ENCODE peak calls at places on chromosomes 11 and 22, in nine cellular contexts. H, V, S, E, C, P, Y, I and Z are unnamed samples.

GRCh38 chr22:40196628-40197027 is 18.9 kb downstream of the TNRC6B start:
- DNase-seq in H (peak; percentile 89), V (no peak), S (peak; percentile 84), E (no peak), C (no peak), P (no peak), Y (peak; percentile 49), I (no peak), Z (no peak)

GRCh38 chr22:46994983-46995382 is 232.5 kb downstream of the TBC1D22A start:
- DNase-seq in H (no peak), V (no peak), S (no peak), E (no peak), C (no peak), P (no peak), Y (no peak), I (no peak), Z (no peak)

GRCh38 chr11:86269645-86270044 is 25.1 kb downstream of the EED start:
- DNase-seq in H (no peak), V (no peak), S (no peak), E (no peak), C (no peak), P (no peak), Y (no peak), I (no peak), Z (no peak)

GRCh38 chr11:115279831-115280761 is 224.1 kb downstream of the CADM1 start:
- DNase-seq in H (peak; percentile 14), V (no peak), S (no peak), E (no peak), C (no peak), P (no peak), Y (no peak), I (no peak), Z (no peak)

GRCh38 chr11:83257638-83258229 is 28.4 kb downstream of the CCDC90B start:
- DNase-seq in H (peak; percentile 80), V (no peak), S (peak; percentile 79), E (no peak), C (no peak), P (no peak), Y (peak; percentile 80), I (no peak), Z (no peak)

GRCh38 chr22:47012589-47013365 is 250.3 kb downstream of the TBC1D22A start:
- DNase-seq in H (peak; percentile 16), V (no peak), S (peak; percentile 73), E (no peak), C (no peak), P (no peak), Y (no peak), I (no peak), Z (no peak)

GRCh38 chr22:36405671-36406070 is 17.9 kb upstream of the MYH9 start:
- DNase-seq in H (peak; percentile 59), V (no peak), S (peak; percentile 37), E (no peak), C (no peak), P (peak; percentile 23), Y (peak; percentile 45), I (peak; percentile 58), Z (no peak)

GRCh38 chr11:80155412-80156017 is 714.7 kb upstream of the TENM4 start:
- DNase-seq in H (peak; percentile 21), V (no peak), S (peak; percentile 54), E (no peak), C (no peak), P (no peak), Y (peak; percentile 4), I (no peak), Z (no peak)

GRCh38 chr22:39028281-39028680 is 7.4 kb downstream of the APOBEC3D start:
- DNase-seq in H (no peak), V (no peak), S (no peak), E (no peak), C (no peak), P (no peak), Y (no peak), I (no peak), Z (no peak)

GRCh38 chr11:36306888-36307287 is 10.8 kb downstream of the PRR5L start:
- DNase-seq in H (peak; percentile 74), V (no peak), S (peak; percentile 57), E (no peak), C (no peak), P (no peak), Y (peak; percentile 29), I (no peak), Z (no peak)

GRCh38 chr11:113249491-113249763 is 65.0 kb upstream of the TTC12 start:
- DNase-seq in H (peak; percentile 22), V (no peak), S (peak; percentile 12), E (no peak), C (no peak), P (no peak), Y (no peak), I (no peak), Z (no peak)

GRCh38 chr11:12701815-12702214 is 27.6 kb downstream of the TEAD1 start:
- DNase-seq in H (no peak), V (no peak), S (no peak), E (no peak), C (no peak), P (no peak), Y (no peak), I (no peak), Z (no peak)

GRCh38 chr11:932435-932834 is 6.8 kb downstream of the AP2A2 start:
- DNase-seq in H (peak; percentile 15), V (no peak), S (no peak), E (no peak), C (no peak), P (no peak), Y (peak; percentile 38), I (no peak), Z (no peak)

GRCh38 chr11:69320756-69321741 is 27.1 kb downstream of the MYEOV start:
- DNase-seq in H (no peak), V (no peak), S (peak; percentile 80), E (no peak), C (no peak), P (no peak), Y (no peak), I (no peak), Z (no peak)

GRCh38 chr11:110071197-110071596 is 22.0 kb upstream of the ZC3H12C start:
- DNase-seq in H (no peak), V (no peak), S (no peak), E (no peak), C (no peak), P (no peak), Y (no peak), I (no peak), Z (no peak)

GRCh38 chr11:92975285-92975684 is 5.8 kb downstream of the MTNR1B start:
- DNase-seq in H (no peak), V (no peak), S (no peak), E (no peak), C (no peak), P (no peak), Y (no peak), I (no peak), Z (no peak)

DNA sequence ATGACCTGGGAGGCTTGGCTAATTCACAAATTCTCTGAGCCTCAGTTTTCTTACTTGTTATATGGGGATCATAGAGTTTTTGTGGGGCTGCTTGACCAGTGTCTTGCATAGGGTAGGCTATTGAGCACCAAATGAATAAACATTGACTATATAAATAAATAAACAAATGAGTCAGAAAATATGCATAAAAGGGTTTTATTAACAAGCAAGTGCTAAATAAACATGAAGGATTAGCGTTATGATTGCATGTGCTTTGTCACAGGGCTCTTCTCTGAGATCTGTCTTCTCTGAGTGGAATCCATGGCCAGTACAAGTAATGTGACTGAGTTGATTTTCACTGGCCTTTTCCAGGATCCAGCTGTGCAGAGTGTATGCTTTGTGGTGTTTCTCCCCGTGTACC is at the start of gene OR4B1:
- DNase-seq in H (no peak), V (no peak), S (no peak), E (no peak), C (no peak), P (no peak), Y (no peak), I (no peak), Z (no peak)
- H3K4me1 ChIP-seq in H (no peaks in the 10 kb centered on the region), V (no peaks in the 10 kb centered on the region), S (no peaks in the 10 kb centered on the region), E (no peaks in the 10 kb centered on the region), C (no peaks in the 10 kb centered on the region), P (no peaks in the 10 kb centered on the region), Y (no peaks in the 10 kb centered on the region), I (no peaks in the 10 kb centered on the region), Z (no peaks in the 10 kb centered on the region)

DNA sequence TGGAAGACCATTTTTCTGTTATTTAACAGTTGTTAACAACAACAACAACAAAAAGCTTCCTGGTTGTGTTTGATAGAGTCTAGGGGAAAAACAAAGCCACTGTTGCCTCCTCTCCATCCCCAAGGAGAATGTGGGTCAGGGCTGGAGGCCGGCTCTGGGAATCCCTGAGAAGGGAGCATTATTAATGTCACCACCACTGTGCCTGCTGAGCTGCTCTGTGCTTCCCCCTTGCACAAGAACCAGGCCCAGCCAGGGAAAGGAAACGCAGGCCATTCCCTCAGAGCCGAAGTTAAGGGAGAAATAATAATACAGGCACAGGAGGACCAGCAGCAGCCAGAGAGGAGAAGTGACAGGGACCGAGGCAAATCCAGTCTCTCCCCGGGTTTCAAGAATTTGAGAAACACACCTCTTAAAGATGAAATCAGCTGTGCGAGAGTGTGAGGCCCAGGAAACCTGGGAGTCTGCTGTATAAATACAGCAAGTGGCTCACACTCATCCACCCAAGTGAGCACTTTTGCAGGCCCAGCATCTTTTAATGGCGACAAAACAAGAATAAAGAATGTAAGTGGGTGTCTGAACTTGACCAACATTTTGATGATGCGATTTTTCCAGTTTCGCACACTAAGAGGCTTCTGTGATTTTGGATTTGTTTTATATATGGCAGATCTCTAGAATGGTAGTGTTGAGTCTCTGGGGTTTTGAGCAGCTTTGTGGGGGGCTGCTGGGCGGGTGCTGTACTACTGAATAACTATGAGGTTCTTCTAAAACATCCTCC is 539.2 kb downstream of the NTM start:
- DNase-seq in H (no peak), V (no peak), S (no peak), E (no peak), C (no peak), P (no peak), Y (no peak), I (no peak), Z (no peak)
- H3K4me1 ChIP-seq in H (no peaks in the 10 kb centered on the region), V (no peaks in the 10 kb centered on the region), S (no peaks in the 10 kb centered on the region), E (peaks cover 12% of the 10 kb centered on the region), C (no peaks in the 10 kb centered on the region), P (no peaks in the 10 kb centered on the region), Y (no peaks in the 10 kb centered on the region), I (no peaks in the 10 kb centered on the region), Z (no peaks in the 10 kb centered on the region)

DNA sequence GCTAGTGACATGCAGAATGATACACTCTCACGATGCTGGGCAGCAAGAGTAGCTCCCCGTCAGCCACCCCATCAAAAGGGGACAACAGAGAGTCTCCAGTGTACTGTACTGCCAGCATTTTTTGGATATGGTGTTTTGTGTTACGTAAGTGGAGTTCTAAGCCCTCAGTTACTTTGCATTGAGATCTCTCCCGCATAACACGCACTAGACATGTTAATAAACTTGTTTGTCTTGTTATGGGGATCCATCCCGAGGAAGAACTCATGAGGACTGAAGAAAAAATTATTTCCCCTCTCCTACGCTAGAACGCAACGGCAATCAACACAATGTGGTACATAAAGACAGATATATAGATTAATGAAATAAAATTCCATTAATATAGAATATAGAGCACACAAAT is 24.2 kb downstream of the NCAPD3 start:
- DNase-seq in H (no peak), V (no peak), S (no peak), E (no peak), C (no peak), P (no peak), Y (no peak), I (no peak), Z (no peak)
- H3K4me1 ChIP-seq in H (no peaks in the 10 kb centered on the region), V (no peaks in the 10 kb centered on the region), S (no peaks in the 10 kb centered on the region), E (no peaks in the 10 kb centered on the region), C (no peaks in the 10 kb centered on the region), P (no peaks in the 10 kb centered on the region), Y (no peaks in the 10 kb centered on the region), I (no peaks in the 10 kb centered on the region), Z (no peaks in the 10 kb centered on the region)

DNA sequence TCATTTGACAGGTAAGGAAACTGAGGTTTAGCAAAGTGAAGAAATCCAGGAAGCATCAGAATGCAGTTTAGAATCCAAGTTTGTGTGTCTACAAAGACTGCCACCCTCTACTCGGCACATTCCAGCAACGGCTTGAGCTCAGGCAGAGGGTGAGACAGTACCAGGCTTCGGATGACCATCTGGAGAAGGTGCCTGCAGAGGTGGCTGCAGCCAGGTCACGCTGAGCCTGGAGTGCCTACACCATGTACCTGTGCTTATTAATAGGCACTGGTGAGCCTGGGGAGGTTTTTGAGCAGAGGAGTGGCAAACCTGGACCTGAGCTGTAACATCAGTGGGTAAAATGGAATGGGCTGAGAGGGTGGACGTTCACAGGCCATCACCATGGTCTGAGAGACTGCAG is 4.7 kb downstream of the FXYD6 start:
- DNase-seq in H (no peak), V (no peak), S (no peak), E (no peak), C (no peak), P (no peak), Y (no peak), I (no peak), Z (no peak)
- H3K4me1 ChIP-seq in H (peaks cover 43% of the 10 kb centered on the region), V (no peaks in the 10 kb centered on the region), S (no peaks in the 10 kb centered on the region), E (peaks cover 98% of the 10 kb centered on the region), C (peaks cover 6% of the 10 kb centered on the region), P (peaks cover 11% of the 10 kb centered on the region), Y (no peaks in the 10 kb centered on the region), I (peaks cover 33% of the 10 kb centered on the region), Z (no peaks in the 10 kb centered on the region)